ENCODE peak calls at places on chromosomes 11 and 22, in nine cellular contexts. G is transverse colon, P is esophagus squamous epithelium, Y is IMR-90, M is breast epithelium, N is A549, A is K562, X is thyroid gland, B is spleen. L is an unnamed sample.

GRCh38 chr11:125214466-125215204 is 50.1 kb downstream of the PKNOX2 start:
- DNase-seq in G (no peak), P (no peak), Y (no peak), M (no peak), N (no peak), A (no peak), X (no peak), B (peak; percentile 59), L (peak; percentile 63)

GRCh38 chr11:134331565-134332188 is at the start of gene GLB1L2:
- DNase-seq in G (peak; percentile 90), P (no peak), Y (no peak), M (peak; percentile 70), N (peak; percentile 35), A (peak; percentile 99), X (peak; percentile 84), B (peak; percentile 91), L (peak; percentile 82)

GRCh38 chr11:62497132-62497915 is 49.3 kb downstream of the AHNAK start:
- DNase-seq in G (peak; percentile 62), P (no peak), Y (peak; percentile 81), M (no peak), N (peak; percentile 85), A (peak; percentile 27), X (peak; percentile 21), B (no peak), L (peak; percentile 70)

GRCh38 chr11:131408011-131408640 is 37.7 kb downstream of the NTM start:
- DNase-seq in G (no peak), P (no peak), Y (peak; percentile 28), M (no peak), N (peak; percentile 40), A (peak; percentile 18), X (no peak), B (no peak), L (peak; percentile 63)

GRCh38 chr11:7436657-7437056 is 48.6 kb upstream of the OLFML1 start:
- DNase-seq in G (no peak), P (no peak), Y (no peak), M (no peak), N (no peak), A (no peak), X (no peak), B (no peak), L (no peak)

GRCh38 chr22:20011993-20012740 is 4.5 kb downstream of the ARVCF start:
- DNase-seq in G (no peak), P (no peak), Y (no peak), M (no peak), N (no peak), A (no peak), X (no peak), B (peak; percentile 56), L (no peak)

GRCh38 chr11:68498313-68498712 is 37.8 kb downstream of the PPP6R3 start:
- DNase-seq in G (peak; percentile 23), P (no peak), Y (no peak), M (no peak), N (no peak), A (no peak), X (peak; percentile 77), B (no peak), L (no peak)

GRCh38 chr11:121482231-121483129 is 29.7 kb upstream of the SORL1-AS1 start:
- DNase-seq in G (peak; percentile 24), P (no peak), Y (no peak), M (no peak), N (no peak), A (no peak), X (no peak), B (no peak), L (no peak)

GRCh38 chr11:88421530-88421929 is 84.0 kb upstream of the CTSC start:
- DNase-seq in G (no peak), P (no peak), Y (peak; percentile 48), M (no peak), N (no peak), A (peak; percentile 57), X (no peak), B (no peak), L (no peak)

GRCh38 chr11:3222941-3223905 is 4.6 kb upstream of the MRGPRG start:
- DNase-seq in G (peak; percentile 3), P (no peak), Y (no peak), M (no peak), N (no peak), A (no peak), X (no peak), B (no peak), L (no peak)

GRCh38 chr11:72012897-72013721 is 14.4 kb downstream of the IL18BP start:
- DNase-seq in G (no peak), P (no peak), Y (peak; percentile 17), M (peak; percentile 60), N (peak; percentile 59), A (no peak), X (no peak), B (no peak), L (peak; percentile 84)

GRCh38 chr22:38273135-38273761 is 438 bp upstream of the TMEM184B start:
- DNase-seq in G (no peak), P (no peak), Y (no peak), M (no peak), N (no peak), A (no peak), X (no peak), B (no peak), L (no peak)

GRCh38 chr11:96124155-96124554 is 200.2 kb upstream of the MTMR2 start:
- DNase-seq in G (no peak), P (no peak), Y (no peak), M (no peak), N (no peak), A (no peak), X (no peak), B (no peak), L (no peak)

GRCh38 chr11:102989379-102990047 is 34.0 kb upstream of the MMP13 start:
- DNase-seq in G (no peak), P (no peak), Y (peak; percentile 79), M (no peak), N (no peak), A (no peak), X (no peak), B (no peak), L (no peak)

GRCh38 chr11:113369411-113369810 is 18.2 kb upstream of the ANKK1 start:
- DNase-seq in G (no peak), P (no peak), Y (no peak), M (no peak), N (no peak), A (no peak), X (no peak), B (no peak), L (no peak)
- TF ChIP-seq POLR2A in G (no peak), P (no peak), Y (no peak), M (no peak), N (no peak), A (no peak), X (no peak), B (no peak), L (no peak)

DNA sequence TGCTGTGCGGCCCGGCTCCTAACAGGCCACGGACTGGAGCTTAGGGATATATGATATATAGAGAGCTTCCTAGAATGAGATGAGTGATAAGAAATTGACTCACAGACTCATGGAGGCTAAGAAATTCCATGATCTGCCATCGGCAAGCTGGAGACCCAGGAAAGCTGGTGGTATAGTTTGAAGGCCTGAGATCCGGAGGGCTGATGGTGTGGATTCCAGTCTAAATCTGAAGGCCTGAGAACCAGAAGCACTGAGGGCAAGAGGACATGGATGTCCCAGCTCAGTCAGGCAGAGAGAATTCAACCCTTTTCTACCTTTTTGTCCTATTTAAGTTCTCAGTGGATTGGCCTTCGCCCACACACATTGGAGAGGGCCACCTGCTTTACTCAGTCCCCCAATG is 564.8 kb downstream of the TBC1D22A start:
- DNase-seq in G (no peak), P (no peak), Y (no peak), M (no peak), N (no peak), A (no peak), X (no peak), B (no peak), L (no peak)
- H3K9me3 ChIP-seq in G (peaks cover 2% of the 10 kb centered on the region), P (no peaks in the 10 kb centered on the region), Y (no peaks in the 10 kb centered on the region), M (no peaks in the 10 kb centered on the region), N (peaks cover 3% of the 10 kb centered on the region), A (no peaks in the 10 kb centered on the region), X (no peaks in the 10 kb centered on the region), B (no peaks in the 10 kb centered on the region), L (no peaks in the 10 kb centered on the region)

GRCh38 chr11:47184711-47185304 is 1.4 kb downstream of the PACSIN3 start:
- DNase-seq in G (no peak), P (no peak), Y (no peak), M (peak; percentile 69), N (no peak), A (no peak), X (no peak), B (no peak), L (no peak)

GRCh38 chr11:47186937-47187681 is 875 bp upstream of the PACSIN3 start:
- DNase-seq in G (peak; percentile 51), P (no peak), Y (peak; percentile 54), M (no peak), N (peak; percentile 75), A (peak; percentile 34), X (peak; percentile 90), B (no peak), L (peak; percentile 58)

GRCh38 chr11:47187723-47188122 is 1.5 kb upstream of the PACSIN3 start:
- DNase-seq in G (no peak), P (no peak), Y (no peak), M (no peak), N (no peak), A (no peak), X (no peak), B (no peak), L (no peak)

GRCh38 chr11:47185305-47186075 is 744 bp downstream of the PACSIN3 start:
- DNase-seq in G (peak; percentile 39), P (no peak), Y (peak; percentile 37), M (peak; percentile 73), N (peak; percentile 46), A (no peak), X (peak; percentile 87), B (no peak), L (no peak)

GRCh38 chr11:47186076-47186936 is at the start of gene PACSIN3:
- DNase-seq in G (peak; percentile 61), P (no peak), Y (peak; percentile 19), M (no peak), N (peak; percentile 58), A (peak; percentile 87), X (peak; percentile 72), B (peak; percentile 82), L (no peak)
- TF ChIP-seq POLR2A in G (no peak), P (peak; percentile 61), Y (no peak), M (no peak), N (peak; percentile 59), A (no peak), X (peak; percentile 33), B (no peak), L (no peak)

GRCh38 chr11:76047766-76048165 is 158.5 kb downstream of the WNT11 start:
- DNase-seq in G (no peak), P (no peak), Y (no peak), M (no peak), N (no peak), A (no peak), X (no peak), B (no peak), L (no peak)

GRCh38 chr11:76047231-76047630 is 159.1 kb downstream of the WNT11 start:
- DNase-seq in G (no peak), P (no peak), Y (no peak), M (no peak), N (no peak), A (no peak), X (no peak), B (no peak), L (no peak)

GRCh38 chr11:76048763-76049162 is 157.5 kb downstream of the WNT11 start:
- DNase-seq in G (no peak), P (no peak), Y (no peak), M (no peak), N (peak; percentile 63), A (no peak), X (peak; percentile 34), B (no peak), L (peak; percentile 25)

GRCh38 chr11:76051937-76052336 is 154.4 kb downstream of the WNT11 start:
- DNase-seq in G (no peak), P (no peak), Y (no peak), M (no peak), N (no peak), A (no peak), X (no peak), B (no peak), L (no peak)

GRCh38 chr11:76049506-76049905 is 156.8 kb downstream of the WNT11 start:
- DNase-seq in G (no peak), P (no peak), Y (no peak), M (no peak), N (no peak), A (no peak), X (no peak), B (no peak), L (no peak)
- H3K9me3 ChIP-seq in G (no peaks in the 10 kb centered on the region), P (no peaks in the 10 kb centered on the region), Y (peaks cover 3% of the 10 kb centered on the region), M (peaks cover 15% of the 10 kb centered on the region), N (peaks cover 9% of the 10 kb centered on the region), A (no peaks in the 10 kb centered on the region), X (no peaks in the 10 kb centered on the region), B (peaks cover 12% of the 10 kb centered on the region), L (no peaks in the 10 kb centered on the region)

L was measured in testis.